ENCODE peak calls at places on chromosomes 6 and 20, in eight cellular contexts. One of them, this sample, is unnamed.

GRCh38 chr6:166583230-166583629 is 3.2 kb downstream of the RAMACL start:
- DNase-seq in fibroblast of the conjunctiva: no peak
- DNase-seq in posterior cingulate gyrus: no peak
- DNase-seq in T-helper 1 cell: no peak
- DNase-seq in left lung: no peak
- DNase-seq in GM04503: no peak
- DNase-seq in aorta: no peak
- DNase-seq in fibroblast of lung: no peak
- DNase-seq in this sample: no peak

GRCh38 chr20:49999329-49999728 is 16.5 kb downstream of the SNAI1 start:
- DNase-seq in fibroblast of the conjunctiva: no peak
- DNase-seq in posterior cingulate gyrus: no peak
- DNase-seq in T-helper 1 cell: no peak
- DNase-seq in left lung: no peak
- DNase-seq in GM04503: no peak
- DNase-seq in aorta: no peak
- DNase-seq in fibroblast of lung: no peak
- DNase-seq in this sample: no peak

GRCh38 chr6:43627008-43627825 is 1.8 kb downstream of the GTPBP2 start:
- DNase-seq in fibroblast of the conjunctiva: peak
- DNase-seq in posterior cingulate gyrus: no peak
- DNase-seq in T-helper 1 cell: peak
- DNase-seq in left lung: peak
- DNase-seq in GM04503: peak
- DNase-seq in aorta: peak
- DNase-seq in fibroblast of lung: peak
- DNase-seq in this sample: no peak

GRCh38 chr6:37442416-37443218 is 9.6 kb downstream of the CMTR1 start:
- DNase-seq in fibroblast of the conjunctiva: no peak
- DNase-seq in posterior cingulate gyrus: no peak
- DNase-seq in T-helper 1 cell: no peak
- DNase-seq in left lung: no peak
- DNase-seq in GM04503: no peak
- DNase-seq in aorta: no peak
- DNase-seq in fibroblast of lung: no peak
- DNase-seq in this sample: no peak

GRCh38 chr20:60000271-60001026 is 42.2 kb downstream of the CDH26 start:
- DNase-seq in fibroblast of the conjunctiva: no peak
- DNase-seq in posterior cingulate gyrus: no peak
- DNase-seq in T-helper 1 cell: no peak
- DNase-seq in left lung: no peak
- DNase-seq in GM04503: no peak
- DNase-seq in aorta: no peak
- DNase-seq in fibroblast of lung: no peak
- DNase-seq in this sample: no peak

GRCh38 chr6:32637219-32637880 is at the start of gene HLA-DQA1:
- DNase-seq in fibroblast of the conjunctiva: no peak
- DNase-seq in posterior cingulate gyrus: no peak
- DNase-seq in T-helper 1 cell: peak
- DNase-seq in left lung: no peak
- DNase-seq in GM04503: no peak
- DNase-seq in aorta: no peak
- DNase-seq in fibroblast of lung: no peak
- DNase-seq in this sample: no peak

GRCh38 chr6:10852281-10852965 is 14.1 kb upstream of the MAK start:
- DNase-seq in fibroblast of the conjunctiva: no peak
- DNase-seq in posterior cingulate gyrus: no peak
- DNase-seq in T-helper 1 cell: no peak
- DNase-seq in left lung: no peak
- DNase-seq in GM04503: no peak
- DNase-seq in aorta: no peak
- DNase-seq in fibroblast of lung: no peak
- DNase-seq in this sample: no peak

GRCh38 chr20:4929686-4930397 is 71.5 kb downstream of the SLC23A2 start:
- DNase-seq in fibroblast of the conjunctiva: no peak
- DNase-seq in posterior cingulate gyrus: no peak
- DNase-seq in T-helper 1 cell: no peak
- DNase-seq in left lung: no peak
- DNase-seq in GM04503: no peak
- DNase-seq in aorta: no peak
- DNase-seq in fibroblast of lung: no peak
- DNase-seq in this sample: no peak

GRCh38 chr20:10492065-10492464 is 57.0 kb downstream of the SLX4IP start:
- DNase-seq in fibroblast of the conjunctiva: no peak
- DNase-seq in posterior cingulate gyrus: no peak
- DNase-seq in T-helper 1 cell: no peak
- DNase-seq in left lung: no peak
- DNase-seq in GM04503: no peak
- DNase-seq in aorta: no peak
- DNase-seq in fibroblast of lung: peak
- DNase-seq in this sample: no peak

GRCh38 chr6:71287926-71288227 is 734 bp upstream of the OGFRL1 start:
- DNase-seq in fibroblast of the conjunctiva: no peak
- DNase-seq in posterior cingulate gyrus: no peak
- DNase-seq in T-helper 1 cell: no peak
- DNase-seq in left lung: no peak
- DNase-seq in GM04503: no peak
- DNase-seq in aorta: no peak
- DNase-seq in fibroblast of lung: no peak
- DNase-seq in this sample: no peak

GRCh38 chr6:4295789-4296165 is 160.4 kb upstream of the ECI2 start:
- DNase-seq in fibroblast of the conjunctiva: no peak
- DNase-seq in posterior cingulate gyrus: no peak
- DNase-seq in T-helper 1 cell: no peak
- DNase-seq in left lung: no peak
- DNase-seq in GM04503: no peak
- DNase-seq in aorta: no peak
- DNase-seq in fibroblast of lung: no peak
- DNase-seq in this sample: no peak

GRCh38 chr6:137659871-137660270 is 165.7 kb upstream of the OLIG3 start:
- DNase-seq in fibroblast of the conjunctiva: no peak
- DNase-seq in posterior cingulate gyrus: no peak
- DNase-seq in T-helper 1 cell: no peak
- DNase-seq in left lung: no peak
- DNase-seq in GM04503: no peak
- DNase-seq in aorta: no peak
- DNase-seq in fibroblast of lung: no peak
- DNase-seq in this sample: no peak

GRCh38 chr6:137045221-137045789 is 540 bp upstream of the IL20RA start:
- DNase-seq in fibroblast of the conjunctiva: no peak
- DNase-seq in posterior cingulate gyrus: no peak
- DNase-seq in T-helper 1 cell: no peak
- DNase-seq in left lung: no peak
- DNase-seq in GM04503: no peak
- DNase-seq in aorta: no peak
- DNase-seq in fibroblast of lung: no peak
- DNase-seq in this sample: no peak

GRCh38 chr6:77447254-77447653 is 16.0 kb downstream of the HTR1B start:
- DNase-seq in fibroblast of the conjunctiva: no peak
- DNase-seq in posterior cingulate gyrus: no peak
- DNase-seq in T-helper 1 cell: no peak
- DNase-seq in left lung: no peak
- DNase-seq in GM04503: no peak
- DNase-seq in aorta: no peak
- DNase-seq in fibroblast of lung: peak
- DNase-seq in this sample: no peak

GRCh38 chr6:91715171-91715805 is 1128.4 kb upstream of the MAP3K7 start:
- DNase-seq in fibroblast of the conjunctiva: no peak
- DNase-seq in posterior cingulate gyrus: no peak
- DNase-seq in T-helper 1 cell: no peak
- DNase-seq in left lung: peak
- DNase-seq in GM04503: no peak
- DNase-seq in aorta: no peak
- DNase-seq in fibroblast of lung: no peak
- DNase-seq in this sample: no peak

This sample was measured in effector CD4-positive, alpha-beta T cell.